ENCODE peak calls at places on chromosomes 6 and 20, in nine cellular contexts. B is lower lobe of right lung, O is ascending aorta, S is heart left ventricle, K is mucosa of descending colon, Y is HCT116, P is GM23338, C is upper lobe of right lung, I is cardiac muscle cell. D is an unnamed sample. For H3K4me1, the result is how much of the 10 kb centered on the place peaks cover.

GRCh38 chr6:160462551-160463109 is 114.5 kb downstream of the SLC22A3 start:
- DNase-seq in B (no peak), O (no peak), S (no peak), K (no peak), Y (no peak), P (no peak), C (no peak), I (no peak), D (no peak)

GRCh38 chr6:87483929-87484328 is 11.2 kb downstream of the SLC35A1 start:
- DNase-seq in B (no peak), O (no peak), S (no peak), K (no peak), Y (peak), P (peak), C (no peak), I (no peak), D (peak)

GRCh38 chr20:3749689-3750639 is 17.5 kb downstream of the HSPA12B start:
- DNase-seq in B (peak), O (no peak), S (no peak), K (no peak), Y (no peak), P (peak), C (no peak), I (peak), D (peak)

GRCh38 chr6:39453956-39454524 is 131.5 kb upstream of the KCNK16 start:
- DNase-seq in B (no peak), O (no peak), S (no peak), K (no peak), Y (no peak), P (no peak), C (no peak), I (no peak), D (no peak)

GRCh38 chr6:9412951-9413559 is 977.7 kb upstream of the SLC35B3 start:
- DNase-seq in B (no peak), O (no peak), S (no peak), K (no peak), Y (peak), P (peak), C (no peak), I (peak), D (peak)

GRCh38 chr20:34877002-34877264 is 521 bp downstream of the ACSS2 start:
- DNase-seq in B (no peak), O (no peak), S (no peak), K (no peak), Y (no peak), P (peak), C (no peak), I (no peak), D (no peak)

GRCh38 chr6:26284537-26285142 is 80.4 kb upstream of the BTN3A2 start:
- DNase-seq in B (peak), O (peak), S (peak), K (peak), Y (no peak), P (peak), C (peak), I (peak), D (peak)

GRCh38 chr6:162640756-162641155 is 86.8 kb downstream of the PRKN start:
- DNase-seq in B (no peak), O (no peak), S (no peak), K (no peak), Y (no peak), P (no peak), C (no peak), I (no peak), D (no peak)

GRCh38 chr6:156839591-156840001 is 62.4 kb downstream of the ARID1B start:
- DNase-seq in B (no peak), O (peak), S (peak), K (no peak), Y (no peak), P (no peak), C (no peak), I (peak), D (peak)

GRCh38 chr6:50091641-50092040 is 41.9 kb upstream of the DEFB112 start:
- DNase-seq in B (no peak), O (no peak), S (no peak), K (no peak), Y (no peak), P (no peak), C (no peak), I (no peak), D (no peak)

GRCh38 chr20:5061209-5061608 is 58.5 kb downstream of the PCNA start:
- DNase-seq in B (no peak), O (no peak), S (no peak), K (no peak), Y (peak), P (peak), C (no peak), I (no peak), D (no peak)

GRCh38 chr6:50927816-50928215 is 109.1 kb downstream of the TFAP2B start:
- DNase-seq in B (no peak), O (no peak), S (no peak), K (no peak), Y (no peak), P (no peak), C (no peak), I (no peak), D (no peak)

GRCh38 chr6:487956-488355 is 96.4 kb downstream of the IRF4 start:
- DNase-seq in B (no peak), O (no peak), S (no peak), K (no peak), Y (no peak), P (no peak), C (no peak), I (no peak), D (peak)

GRCh38 chr6:15313367-15313766 is 67.5 kb downstream of the JARID2 start:
- DNase-seq in B (peak), O (no peak), S (no peak), K (no peak), Y (no peak), P (no peak), C (peak), I (no peak), D (no peak)

GRCh38 chr6:12614468-12614867 is 102.1 kb upstream of the PHACTR1 start:
- DNase-seq in B (no peak), O (no peak), S (no peak), K (no peak), Y (no peak), P (no peak), C (no peak), I (no peak), D (no peak)

GRCh38 chr20:41135187-41135887 is 2.0 kb upstream of the PLCG1 start:
- DNase-seq in B (peak), O (no peak), S (no peak), K (peak), Y (peak), P (peak), C (peak), I (peak), D (peak)

GRCh38 chr20:1301031-1301529 is 27.9 kb downstream of the SDCBP2 start:
- DNase-seq in B (no peak), O (no peak), S (no peak), K (no peak), Y (peak), P (peak), C (no peak), I (no peak), D (no peak)

GRCh38 chr6:12014873-12015149 is 2.7 kb downstream of the HIVEP1 start:
- DNase-seq in B (no peak), O (no peak), S (no peak), K (no peak), Y (no peak), P (no peak), C (no peak), I (no peak), D (no peak)

GRCh38 chr6:7589221-7589620 is 777 bp upstream of the SNRNP48 start:
- DNase-seq in B (no peak), O (no peak), S (no peak), K (no peak), Y (no peak), P (no peak), C (no peak), I (no peak), D (no peak)

GRCh38 chr6:19803331-19804330 is 33.5 kb upstream of the ID4 start:
- DNase-seq in B (no peak), O (no peak), S (no peak), K (no peak), Y (no peak), P (no peak), C (no peak), I (no peak), D (no peak)

GRCh38 chr6:147194652-147195403 is 9.4 kb upstream of the STXBP5 start:
- DNase-seq in B (no peak), O (no peak), S (no peak), K (no peak), Y (no peak), P (no peak), C (no peak), I (no peak), D (no peak)

GRCh38 chr6:83867527-83868161 is 8.2 kb downstream of the CYB5R4 start:
- DNase-seq in B (peak), O (peak), S (no peak), K (no peak), Y (peak), P (peak), C (peak), I (no peak), D (peak)

GRCh38 chr6:146965110-146965689 is 239.0 kb upstream of the STXBP5 start:
- DNase-seq in B (no peak), O (no peak), S (no peak), K (no peak), Y (no peak), P (peak), C (no peak), I (no peak), D (no peak)

GRCh38 chr6:436308-437041 is 44.9 kb downstream of the IRF4 start:
- DNase-seq in B (no peak), O (no peak), S (no peak), K (no peak), Y (peak), P (no peak), C (no peak), I (no peak), D (no peak)

GRCh38 chr6:33981421-33981820 is 164.5 kb downstream of the GRM4 start:
- DNase-seq in B (no peak), O (peak), S (no peak), K (peak), Y (no peak), P (no peak), C (peak), I (no peak), D (no peak)

GRCh38 chr20:47973519-47974233 is 188.4 kb upstream of the SULF2 start:
- DNase-seq in B (no peak), O (no peak), S (peak), K (no peak), Y (no peak), P (peak), C (no peak), I (no peak), D (no peak)

GRCh38 chr20:1624811-1625690 is 5.2 kb upstream of the SIRPB1 start:
- DNase-seq in B (no peak), O (no peak), S (no peak), K (no peak), Y (no peak), P (no peak), C (no peak), I (no peak), D (no peak)

GRCh38 chr6:153602387-153602786 is 436.7 kb upstream of the OPRM1 start:
- DNase-seq in B (no peak), O (no peak), S (no peak), K (no peak), Y (no peak), P (no peak), C (no peak), I (no peak), D (no peak)

GRCh38 chr6:166460473-166461437 is 78.0 kb upstream of the MPC1 start:
- DNase-seq in B (no peak), O (no peak), S (no peak), K (no peak), Y (no peak), P (no peak), C (peak), I (no peak), D (peak)

GRCh38 chr6:145669627-145670034 is 65.7 kb downstream of the EPM2A start:
- DNase-seq in B (no peak), O (no peak), S (no peak), K (no peak), Y (no peak), P (no peak), C (no peak), I (no peak), D (no peak)

DNA sequence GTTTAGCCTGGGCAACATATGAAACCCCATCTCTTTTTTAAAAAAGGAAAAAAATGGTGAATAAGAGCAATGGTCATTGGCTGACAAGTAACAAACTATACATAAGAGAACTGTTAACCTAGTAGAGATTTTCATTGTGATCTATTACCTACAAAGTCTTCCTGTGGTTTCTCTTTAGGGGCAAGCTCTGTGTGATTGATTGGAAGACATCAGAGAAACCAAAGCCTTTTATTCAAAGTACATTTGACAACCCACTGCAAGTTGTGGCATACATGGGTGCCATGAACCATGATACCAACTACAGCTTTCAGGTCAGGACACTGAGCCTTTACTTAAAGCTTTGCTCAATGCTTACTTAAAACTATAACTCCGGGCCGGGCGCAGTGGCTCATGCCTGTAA is 19.2 kb downstream of the MGME1 start:
- DNase-seq in B (no peak), O (no peak), S (no peak), K (no peak), Y (no peak), P (no peak), C (no peak), I (no peak), D (no peak)
- TF ChIP-seq CTCF in B (no peak), O (no peak), S (no peak), K (no peak), Y (no peak), P (no peak), C (no peak), I (no peak), D (no peak)

GRCh38 chr6:111604259-111605099 is 1.2 kb downstream of the TRAF3IP2 start:
- DNase-seq in B (no peak), O (peak), S (peak), K (peak), Y (no peak), P (peak), C (no peak), I (peak), D (no peak)
- H3K4me1 ChIP-seq in B (half or more), O (under half), S (half or more), K (under half), Y (under half), P (under half), C (half or more), I (under half), D (under half)

DNA sequence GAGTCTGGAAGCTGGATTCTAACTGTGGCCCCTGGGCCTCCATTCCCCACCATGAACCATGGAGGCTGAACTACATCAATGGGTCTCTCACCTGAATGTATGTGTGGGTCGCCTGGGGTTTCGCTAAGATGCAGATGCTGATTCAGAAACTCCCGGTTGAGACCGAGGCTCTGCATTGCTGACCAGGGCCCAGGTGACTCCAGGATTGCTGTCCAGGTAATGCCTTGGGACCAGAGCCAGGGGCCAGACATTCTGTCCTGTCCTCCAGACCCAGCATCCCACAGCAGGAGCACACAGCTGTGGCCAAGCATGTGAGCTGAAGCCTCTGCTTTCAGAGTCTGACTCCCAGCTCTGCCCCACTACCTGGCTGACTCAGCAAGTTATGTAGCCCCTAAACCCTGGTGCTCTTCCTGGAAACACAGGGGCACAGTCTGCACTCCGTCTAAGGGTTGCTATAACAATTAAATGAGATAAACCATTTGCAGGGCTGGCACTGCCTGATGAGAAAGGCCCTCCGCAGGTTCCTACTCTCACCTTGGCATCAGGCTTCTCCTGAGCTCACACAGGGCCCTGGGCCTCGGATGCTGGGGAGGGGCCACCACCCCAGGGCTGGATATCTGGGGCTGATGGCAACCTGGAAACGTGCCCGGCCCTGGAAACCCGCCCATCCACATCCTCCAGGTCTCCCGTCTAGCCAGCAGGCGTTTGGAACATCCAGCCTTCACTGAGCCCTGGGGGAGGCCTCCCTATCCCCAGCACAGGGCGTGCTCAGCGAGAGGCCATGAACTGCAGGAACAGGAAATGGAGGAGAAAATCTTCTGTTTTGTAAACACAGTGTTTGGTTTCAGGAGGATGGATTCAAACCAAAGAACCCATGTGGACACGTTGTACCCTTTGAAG is 175.7 kb downstream of the DLL1 start:
- DNase-seq in B (peak), O (peak), S (peak), K (no peak), Y (no peak), P (no peak), C (peak), I (no peak), D (peak)
- TF ChIP-seq CTCF in B (no peak), O (no peak), S (no peak), K (no peak), Y (no peak), P (no peak), C (no peak), I (no peak), D (no peak)

GRCh38 chr6:29933955-29934354 is 8.4 kb upstream of the HLA-A start:
- DNase-seq in B (no peak), O (no peak), S (no peak), K (no peak), Y (no peak), P (no peak), C (no peak), I (no peak), D (no peak)
- H3K4me1 ChIP-seq in B (under half), O (under half), S (under half), K (under half), Y (under half), P (under half), C (under half), I (under half), D (under half)

GRCh38 chr20:56808119-56808725 is 179.1 kb downstream of the TFAP2C start:
- DNase-seq in B (no peak), O (no peak), S (no peak), K (peak), Y (no peak), P (no peak), C (no peak), I (no peak), D (no peak)
- TF ChIP-seq CTCF in B (no peak), O (no peak), S (no peak), K (no peak), Y (no peak), P (no peak), C (no peak), I (no peak), D (no peak)

GRCh38 chr20:49659096-49659495 is 54.6 kb downstream of the B4GALT5 start:
- DNase-seq in B (no peak), O (no peak), S (no peak), K (no peak), Y (no peak), P (no peak), C (no peak), I (no peak), D (no peak)
- H3K4me1 ChIP-seq in B (half or more), O (under half), S (under half), K (under half), Y (under half), P (half or more), C (under half), I (under half), D (under half)

DNA sequence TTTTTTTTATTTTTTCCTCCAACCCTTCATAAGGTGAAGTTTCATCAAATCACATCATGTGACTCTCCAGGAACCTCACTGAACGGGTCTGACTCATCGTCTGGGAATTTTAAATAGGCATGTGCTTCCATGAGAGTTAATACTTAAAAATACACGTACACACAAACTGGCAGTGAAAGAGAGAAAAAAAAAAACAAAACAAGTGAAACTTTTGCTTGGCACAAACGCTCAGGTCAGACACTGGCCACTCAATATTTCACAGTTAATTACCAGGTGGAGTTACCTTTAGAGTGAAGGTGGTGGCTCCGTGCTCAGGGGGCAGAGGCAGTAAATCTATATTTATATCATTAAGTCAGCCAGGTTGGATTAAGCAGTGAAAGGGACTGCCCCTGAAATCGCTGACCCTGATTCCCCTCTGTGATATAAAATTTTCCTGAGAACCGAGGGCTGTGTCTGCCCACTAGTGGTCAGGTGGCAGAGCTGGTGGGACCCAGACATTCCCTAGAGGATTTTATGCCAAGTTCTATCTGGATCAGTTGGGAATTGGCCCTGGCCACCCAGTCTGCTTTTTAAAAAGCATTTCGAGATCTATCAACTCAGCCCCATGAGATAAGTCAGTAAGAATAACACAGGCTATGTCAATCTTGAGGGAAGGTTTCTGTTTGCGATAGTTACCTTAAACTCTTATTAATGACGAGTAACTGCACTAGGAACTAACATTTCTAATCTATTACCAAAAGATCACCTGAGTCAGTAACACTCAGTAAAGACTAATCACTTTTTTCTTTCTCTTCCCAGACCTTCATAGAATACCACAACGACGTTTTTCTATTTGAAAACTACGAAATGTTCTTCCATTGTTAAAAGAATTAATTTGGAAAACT is 259.1 kb downstream of the HDGFL1 start:
- DNase-seq in B (no peak), O (peak), S (peak), K (no peak), Y (peak), P (peak), C (no peak), I (peak), D (peak)
- TF ChIP-seq CTCF in B (peak), O (peak), S (peak), K (peak), Y (peak), P (peak), C (peak), I (peak), D (peak)

DNA sequence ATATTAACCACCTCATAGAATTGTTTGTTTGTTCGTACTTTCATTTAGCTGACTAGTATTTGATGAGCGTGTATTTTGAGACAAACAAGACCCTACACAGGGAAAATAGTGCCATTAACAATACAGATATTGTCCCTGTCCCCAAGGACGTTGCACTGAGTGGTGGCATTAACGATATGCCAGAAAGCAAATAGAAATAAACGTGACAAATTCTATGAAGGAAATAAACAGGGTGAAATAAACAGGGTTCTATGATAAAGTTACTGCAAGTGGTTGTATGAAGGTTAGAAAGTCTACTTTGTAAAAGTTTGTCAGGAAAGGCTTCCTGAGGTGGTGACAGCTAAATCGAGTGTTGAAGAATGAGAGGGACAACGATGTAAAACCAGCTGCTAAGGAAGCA is 380.2 kb downstream of the LAMA2 start:
- DNase-seq in B (no peak), O (no peak), S (no peak), K (no peak), Y (no peak), P (no peak), C (no peak), I (peak), D (no peak)
- H3K4me1 ChIP-seq in B (under half), O (under half), S (under half), K (under half), Y (under half), P (under half), C (under half), I (under half), D (under half)

GRCh38 chr6:40713002-40713719 is 126.0 kb upstream of the LRFN2 start:
- DNase-seq in B (no peak), O (no peak), S (no peak), K (no peak), Y (no peak), P (peak), C (no peak), I (no peak), D (no peak)
- TF ChIP-seq CTCF in B (no peak), O (no peak), S (no peak), K (no peak), Y (peak), P (no peak), C (no peak), I (no peak), D (peak)